ENCODE peak calls at places on chromosomes 2 and 18, in eight cellular contexts. K is OCI-LY7, Y is neural progenitor cell, O is left ventricle myocardium superior, R is T47D, X is NCI-H1694 treated with DMSO at 0.1 percent for 48 hours, C is AG08396, W is NCI-H510A treated with DMSO at 0.1 percent for 48 hours. M is an unnamed sample.

GRCh38 chr2:155622443-155622842 is 710.1 kb downstream of the NR4A2 start:
- DNase-seq in X (no peak), W (no peak), O (no peak), Y (no peak), K (no peak), R (no peak), C (no peak), M (no peak)

GRCh38 chr2:164023896-164024295 is 288.1 kb upstream of the FIGN start:
- DNase-seq in X (no peak), O (peak), W (no peak), Y (no peak), C (no peak), K (no peak), R (no peak), M (no peak)

GRCh38 chr2:54502731-54503130 is 46.6 kb downstream of the SPTBN1 start:
- DNase-seq in R (no peak), O (no peak), Y (no peak), C (no peak), W (no peak), K (no peak), X (no peak), M (no peak)

GRCh38 chr18:23354625-23355024 is 98.5 kb upstream of the RIOK3 start:
- DNase-seq in K (no peak), X (no peak), R (no peak), O (no peak), C (peak), Y (no peak), W (no peak), M (no peak)

GRCh38 chr18:29285471-29285870 is 1108.5 kb upstream of the CDH2 start:
- DNase-seq in K (no peak), Y (no peak), W (no peak), X (no peak), C (no peak), O (no peak), R (no peak), M (no peak)

GRCh38 chr18:61308009-61308408 is 25.2 kb upstream of the CDH20 start:
- DNase-seq in O (no peak), Y (peak), R (no peak), C (no peak), X (no peak), W (no peak), K (no peak), M (no peak)

GRCh38 chr2:239990966-239991365 is 34.2 kb downstream of the NDUFA10 start:
- DNase-seq in W (no peak), O (no peak), C (no peak), K (no peak), R (no peak), Y (no peak), X (no peak), M (no peak)

GRCh38 chr2:226798422-226799210 is 1.0 kb downstream of the IRS1 start:
- DNase-seq in R (peak), Y (peak), O (peak), X (no peak), W (peak), C (peak), K (peak), M (no peak)

GRCh38 chr2:112818094-112818902 is 18.3 kb downstream of the IL1B start:
- DNase-seq in K (no peak), O (no peak), C (no peak), X (no peak), R (no peak), W (no peak), Y (no peak), M (no peak)

GRCh38 chr2:192546566-192546965 is 351.8 kb upstream of the TMEFF2 start:
- DNase-seq in O (no peak), K (no peak), W (no peak), C (no peak), R (no peak), X (no peak), Y (no peak), M (no peak)

GRCh38 chr2:43348904-43349725 is 122.7 kb upstream of the ZFP36L2 start:
- DNase-seq in Y (no peak), W (no peak), C (no peak), K (no peak), R (no peak), X (peak), O (no peak), M (no peak)

GRCh38 chr18:57737661-57738060 is 65.5 kb downstream of the ATP8B1 start:
- DNase-seq in K (no peak), C (peak), O (peak), Y (no peak), W (no peak), R (peak), X (no peak), M (peak)

GRCh38 chr2:50066858-50067257 is 912.5 kb upstream of the FSHR start:
- DNase-seq in X (no peak), W (no peak), C (no peak), Y (no peak), O (no peak), R (no peak), K (no peak), M (no peak)

GRCh38 chr18:76592981-76593381 is 97.9 kb upstream of the ZNF516 start:
- DNase-seq in Y (peak), W (peak), K (no peak), O (no peak), C (no peak), X (no peak), R (no peak), M (no peak)

GRCh38 chr18:57154389-57154788 is 7.5 kb downstream of the BOD1L2 start:
- DNase-seq in C (no peak), O (no peak), W (no peak), Y (no peak), K (no peak), R (no peak), X (no peak), M (no peak)

GRCh38 chr2:29430382-29431112 is 315.3 kb downstream of the CLIP4 start:
- DNase-seq in C (no peak), K (no peak), W (no peak), O (no peak), X (no peak), R (no peak), Y (no peak), M (no peak)

GRCh38 chr18:136433-136832 is 21.9 kb upstream of the USP14 start:
- DNase-seq in C (no peak), K (peak), O (no peak), W (no peak), X (no peak), Y (no peak), R (peak), M (no peak)

GRCh38 chr2:109290887-109291675 is 162.1 kb downstream of the SH3RF3 start:
- DNase-seq in O (peak), R (no peak), X (peak), W (no peak), Y (no peak), C (peak), K (no peak), M (no peak)

GRCh38 chr2:136639651-136640050 is 125.7 kb upstream of the THSD7B start:
- DNase-seq in R (no peak), X (no peak), C (no peak), Y (no peak), K (no peak), O (no peak), W (no peak), M (no peak)

GRCh38 chr2:205902041-205902898 is 183.7 kb downstream of the INO80D start:
- DNase-seq in Y (no peak), X (no peak), K (no peak), C (no peak), O (no peak), R (peak), W (peak), M (no peak)

GRCh38 chr2:200590090-200590489 is 4.3 kb downstream of the AOX1 start:
- DNase-seq in O (no peak), R (no peak), Y (no peak), W (no peak), X (no peak), K (no peak), C (no peak), M (no peak)

GRCh38 chr2:190871539-190871938 is 9.1 kb upstream of the GLS start:
- DNase-seq in W (no peak), C (no peak), R (no peak), O (no peak), K (no peak), X (no peak), Y (no peak), M (no peak)

M was measured in thoracic aorta.